ENCODE peak calls at places on chromosomes 11 and 22, in six cellular contexts. Z is IMR-90, Y is stomach, J is endothelial cell of umbilical vein, L is GM12891, K is heart left ventricle. U is an unnamed sample.

GRCh38 chr11:78195917-78196545 is 7.3 kb downstream of the USP35 start:
- DNase-seq in Z (no peak), Y (no peak), J (no peak), L (no peak), K (no peak), U (no peak)

GRCh38 chr11:104665631-104666030 is 232.6 kb downstream of the CASP12 start:
- DNase-seq in Z (peak; percentile 80), Y (no peak), J (no peak), L (no peak), K (no peak), U (no peak)

GRCh38 chr11:113365895-113366294 is 21.7 kb upstream of the ANKK1 start:
- DNase-seq in Z (no peak), Y (no peak), J (no peak), L (no peak), K (no peak), U (no peak)

GRCh38 chr22:37337204-37337943 is 55.1 kb downstream of the CYTH4 start:
- DNase-seq in Z (peak; percentile 55), Y (no peak), J (no peak), L (no peak), K (no peak), U (peak; percentile 88)

GRCh38 chr11:64223001-64223651 is 2.9 kb downstream of the TRPT1 start:
- DNase-seq in Z (no peak), Y (no peak), J (no peak), L (no peak), K (no peak), U (no peak)

GRCh38 chr11:35602160-35602793 is 16.0 kb upstream of the FJX1 start:
- DNase-seq in Z (no peak), Y (no peak), J (no peak), L (no peak), K (no peak), U (no peak)

GRCh38 chr11:43981006-43981405 is 38.6 kb downstream of the C11orf96 start:
- DNase-seq in Z (no peak), Y (no peak), J (no peak), L (no peak), K (no peak), U (no peak)

GRCh38 chr22:31846161-31847115 is 92.6 kb downstream of the DEPDC5 start:
- DNase-seq in Z (peak; percentile 96), Y (no peak), J (no peak), L (no peak), K (no peak), U (no peak)

GRCh38 chr11:117826832-117827231 is 2.3 kb upstream of the FXYD2 start:
- DNase-seq in Z (no peak), Y (peak; percentile 11), J (no peak), L (no peak), K (peak; percentile 31), U (no peak)

GRCh38 chr11:74672956-74673895 is 58.0 kb downstream of the CHRDL2 start:
- DNase-seq in Z (peak; percentile 100), Y (peak; percentile 48), J (peak; percentile 15), L (no peak), K (peak; percentile 83), U (peak; percentile 92)

DNA sequence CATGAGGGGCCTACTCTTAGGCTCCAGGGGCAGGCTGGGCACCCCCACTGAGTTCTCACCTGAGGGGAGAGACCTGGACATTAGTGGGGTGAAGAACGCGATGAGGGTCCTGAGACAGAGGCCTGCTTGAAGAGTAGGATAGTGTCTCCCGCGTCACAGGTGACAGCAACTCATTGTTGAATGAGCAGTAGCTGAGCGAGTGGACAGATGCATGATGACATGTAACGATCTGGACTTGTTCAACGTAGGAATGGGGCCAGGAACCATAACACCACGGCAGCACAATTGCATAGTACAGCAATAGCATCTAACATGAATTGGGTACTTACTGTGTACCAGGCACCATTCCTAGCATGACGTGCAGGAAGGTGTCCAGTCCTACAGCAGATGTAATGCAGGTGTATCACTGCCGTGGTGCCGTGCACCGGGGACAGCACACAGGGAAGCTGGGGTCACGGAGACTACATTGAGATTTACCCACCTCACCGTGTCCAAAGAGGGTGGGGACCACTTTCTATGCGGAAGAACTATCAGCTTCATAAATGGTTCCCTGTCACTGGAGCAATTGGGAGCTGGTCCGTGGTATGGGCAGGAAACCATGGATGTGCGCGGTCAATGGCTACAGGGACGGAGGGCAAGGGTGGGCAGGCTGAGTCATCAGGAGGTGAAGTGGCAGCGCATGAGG is 1019.1 kb downstream of the TBC1D22A start:
- DNase-seq in Z (no peak), Y (no peak), J (no peak), L (no peak), K (no peak), U (no peak)
- TF ChIP-seq POLR2A in Z (no peak), Y (no peak), J (no peak), L (no peak), K (no peak), U (no peak)

GRCh38 chr11:47161134-47161854 is 15.4 kb downstream of the ARFGAP2 start:
- DNase-seq in Z (peak; percentile 69), Y (peak; percentile 71), J (peak; percentile 52), L (peak; percentile 87), K (peak; percentile 74), U (peak; percentile 87)
- TF ChIP-seq POLR2A in Z (no peak), Y (no peak), J (no peak), L (peak; percentile 22), K (no peak), U (no peak)

DNA sequence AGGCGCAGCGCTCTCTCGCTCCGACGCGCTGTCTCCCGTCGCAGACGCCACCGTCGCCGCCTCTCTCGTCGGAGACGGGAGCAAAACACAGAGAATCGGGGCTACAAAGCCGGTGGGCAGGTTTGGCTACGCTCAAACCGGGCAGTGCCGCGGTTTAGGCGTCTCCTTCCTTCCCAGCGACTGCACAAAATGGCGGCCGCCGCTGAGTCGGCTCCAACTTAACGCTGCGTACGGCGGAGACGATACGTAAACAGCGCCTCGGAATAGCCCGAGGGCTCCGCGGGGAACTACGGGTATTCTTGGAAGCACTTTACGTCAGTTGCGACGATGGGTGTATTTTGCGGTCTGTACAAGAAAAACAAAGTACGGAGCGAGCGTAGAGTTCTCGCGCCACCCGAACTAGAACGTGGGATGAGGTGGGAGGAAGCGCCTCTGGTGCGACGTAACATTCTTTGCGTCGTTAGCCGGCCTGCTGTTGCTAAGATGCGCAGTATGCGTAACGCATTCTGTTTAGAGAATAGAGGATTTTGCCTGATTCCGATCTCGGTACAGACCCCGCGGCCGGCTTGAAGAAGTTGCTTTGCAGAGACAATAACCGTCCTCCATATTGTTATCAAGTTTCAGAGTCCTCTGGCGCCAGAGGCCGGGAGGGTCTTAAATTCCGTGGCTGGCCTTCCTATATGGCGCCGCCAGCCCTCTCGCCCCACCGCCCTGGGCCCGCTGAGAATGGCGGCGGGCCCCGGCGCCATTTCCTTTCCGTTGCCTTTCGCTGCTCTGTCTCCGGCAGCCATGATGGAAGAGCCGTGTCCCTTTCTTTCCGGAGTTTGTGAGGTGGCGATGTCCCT is at the start of gene DDX17:
- DNase-seq in Z (peak; percentile 97), Y (peak; percentile 96), J (peak; percentile 98), L (peak; percentile 69), K (peak; percentile 95), U (peak; percentile 76)
- TF ChIP-seq POLR2A in Z (peak; percentile 94), Y (no peak), J (peak; percentile 80), L (peak; percentile 70), K (peak; percentile 9), U (peak; percentile 60)

GRCh38 chr22:26512149-26512793 is at the start of gene TFIP11:
- DNase-seq in Z (peak; percentile 90), Y (peak; percentile 97), J (peak; percentile 95), L (peak; percentile 84), K (peak; percentile 98), U (peak; percentile 82)
- TF ChIP-seq POLR2A in Z (peak; percentile 68), Y (no peak), J (peak; percentile 55), L (peak; percentile 85), K (no peak), U (peak; percentile 69)